ENCODE peak calls at places on chromosomes 6 and 20, in six cellular contexts. B is CD8-positive, alpha-beta memory T cell; P is right lobe of liver; W is ascending aorta; R is heart left ventricle; E is CD8-positive, alpha-beta T cell. I is an unnamed sample. For H3K4me1 and H3K27me3, the result is how much of the 10 kb centered on the place peaks cover.

GRCh38 chr6:109767961-109768360 is 76.9 kb downstream of the FIG4 start:
- DNase-seq in B (no peak), E (no peak), R (no peak), W (no peak), P (no peak), I (no peak)

GRCh38 chr6:3956054-3956453 is 106.9 kb downstream of the FAM50B start:
- DNase-seq in R (no peak), P (no peak), E (no peak), B (no peak), W (no peak), I (no peak)

GRCh38 chr20:45771182-45771759 is 20.4 kb downstream of the WFDC3 start:
- DNase-seq in R (peak), E (peak), B (peak), P (peak), W (no peak), I (peak)

GRCh38 chr20:38685853-38686473 is 38.3 kb upstream of the SLC32A1 start:
- DNase-seq in W (no peak), B (peak), R (no peak), E (peak), P (peak), I (no peak)

GRCh38 chr20:19806806-19807691 is 49.0 kb downstream of the RIN2 start:
- DNase-seq in E (no peak), P (no peak), W (no peak), R (no peak), B (no peak), I (no peak)

GRCh38 chr6:113662688-113663333 is 194.3 kb upstream of the MARCKS start:
- DNase-seq in B (no peak), W (no peak), E (no peak), P (no peak), R (no peak), I (no peak)

GRCh38 chr6:88641178-88641903 is 322.1 kb downstream of the RNGTT start:
- DNase-seq in R (no peak), B (no peak), P (no peak), E (no peak), W (no peak), I (no peak)

GRCh38 chr6:32375739-32376529 is 4.2 kb upstream of the TSBP1 start:
- DNase-seq in W (no peak), R (no peak), P (no peak), B (no peak), E (no peak), I (no peak)

GRCh38 chr6:84779380-84779779 is 15.0 kb upstream of the TBX18 start:
- DNase-seq in E (no peak), W (no peak), B (no peak), P (no peak), R (no peak), I (no peak)

GRCh38 chr20:55632592-55632991 is 372.7 kb downstream of the CBLN4 start:
- DNase-seq in P (no peak), W (no peak), E (no peak), B (no peak), R (no peak), I (no peak)

GRCh38 chr6:118683881-118684872 is 32.8 kb upstream of the CEP85L start:
- DNase-seq in W (no peak), P (no peak), B (no peak), E (no peak), R (no peak), I (no peak)

GRCh38 chr6:118680452-118681095 is 29.2 kb upstream of the CEP85L start:
- DNase-seq in P (no peak), W (no peak), R (no peak), B (peak), E (no peak), I (no peak)

GRCh38 chr6:118685823-118686449 is 34.5 kb upstream of the CEP85L start:
- DNase-seq in P (no peak), R (no peak), E (no peak), W (no peak), B (no peak), I (no peak)
- H3K4me1 ChIP-seq in P (under half), R (under half), E (under half), W (under half), B (under half), I (under half)

GRCh38 chr20:50286174-50286511 is 95.5 kb downstream of the CEBPB start:
- DNase-seq in P (no peak), B (no peak), R (peak), E (no peak), W (no peak), I (no peak)
- H3K4me3 ChIP-seq in P (no peak), B (no peak), R (no peak), E (no peak), W (no peak), I (no peak)

GRCh38 chr20:57055345-57055744 is 211.1 kb downstream of the BMP7 start:
- DNase-seq in B (no peak), R (no peak), P (no peak), E (no peak), W (no peak), I (no peak)
- H3K27me3 ChIP-seq in B (under half), R (under half), P (under half), E (under half), W (under half), I (under half)

DNA sequence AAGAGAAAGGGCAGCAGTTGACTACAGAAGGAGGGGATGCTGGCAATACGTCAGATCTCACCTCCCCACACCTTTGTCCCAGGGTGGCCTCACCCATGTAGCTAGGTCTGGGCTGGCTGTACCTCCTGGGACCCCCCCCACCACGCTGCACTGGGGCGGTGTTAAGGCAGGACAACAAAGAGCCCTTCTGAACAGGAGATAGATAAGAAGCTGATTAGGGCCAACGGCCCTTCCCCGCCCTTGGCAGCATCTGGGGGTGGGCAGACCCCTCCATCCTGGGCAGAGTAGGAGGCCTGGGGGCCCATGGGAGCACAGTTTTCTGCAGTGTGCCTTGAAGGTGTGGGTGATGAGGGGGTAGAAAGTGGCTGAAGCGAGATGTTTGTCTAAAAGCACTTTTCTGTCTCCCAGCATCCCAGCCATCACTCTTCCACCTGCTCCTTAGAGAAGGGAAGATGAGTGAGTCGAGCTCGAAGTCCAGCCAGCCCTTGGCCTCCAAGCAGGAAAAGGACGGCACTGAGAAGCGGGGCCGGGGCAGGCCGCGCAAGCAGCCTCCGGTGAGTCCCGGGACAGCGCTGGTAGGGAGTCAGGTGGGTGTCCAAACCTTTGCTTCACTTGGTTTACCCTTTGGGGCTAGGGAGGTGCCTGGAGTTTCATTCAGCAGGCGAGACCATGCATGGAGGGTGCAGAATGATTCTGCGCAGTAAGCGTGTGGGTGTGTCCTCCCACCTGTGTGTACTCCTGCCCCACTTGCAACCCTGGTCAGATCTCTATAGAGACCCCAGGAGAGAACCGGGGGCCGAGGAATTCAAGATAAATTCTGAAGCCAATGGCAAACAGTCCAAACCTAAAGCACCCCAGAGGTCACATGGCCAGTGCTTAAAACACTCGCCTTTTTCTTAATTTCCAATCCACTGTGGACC is 3.9 kb downstream of the HMGA1 start:
- DNase-seq in W (no peak), P (no peak), E (no peak), B (no peak), R (no peak), I (no peak)
- H3K4me1 ChIP-seq in W (under half), P (under half), E (under half), B (under half), R (under half), I (under half)

DNA sequence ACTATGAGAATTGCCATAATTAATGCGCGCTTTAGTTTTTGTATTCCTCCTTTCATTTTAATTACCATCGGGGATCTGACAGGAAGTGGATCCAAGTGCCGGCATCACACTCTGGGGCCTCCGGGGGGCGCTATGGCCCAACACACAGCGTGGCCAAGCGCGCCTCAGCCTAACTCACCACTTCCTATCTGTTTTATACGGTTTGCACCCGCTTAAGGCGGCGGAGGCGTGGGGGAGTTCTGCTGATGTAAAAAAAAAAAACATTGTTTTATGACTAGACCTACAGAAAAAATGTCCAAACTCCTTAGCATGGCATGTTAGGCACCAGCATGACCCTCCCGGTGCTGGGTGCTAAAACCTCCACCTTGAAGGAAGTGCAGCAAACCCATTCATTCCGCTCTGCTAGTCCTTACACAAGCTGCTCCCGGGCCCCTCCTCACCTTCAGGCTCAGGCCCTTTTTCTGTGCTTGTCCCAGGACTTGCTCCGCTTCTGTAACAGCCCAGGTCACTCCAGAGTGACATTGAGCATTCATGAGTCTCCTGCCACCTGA is 4.5 kb upstream of the EBF4 start:
- DNase-seq in R (no peak), B (peak), E (peak), P (peak), W (no peak), I (no peak)
- H3K4me3 ChIP-seq in R (no peak), B (no peak), E (no peak), P (no peak), W (no peak), I (no peak)

DNA sequence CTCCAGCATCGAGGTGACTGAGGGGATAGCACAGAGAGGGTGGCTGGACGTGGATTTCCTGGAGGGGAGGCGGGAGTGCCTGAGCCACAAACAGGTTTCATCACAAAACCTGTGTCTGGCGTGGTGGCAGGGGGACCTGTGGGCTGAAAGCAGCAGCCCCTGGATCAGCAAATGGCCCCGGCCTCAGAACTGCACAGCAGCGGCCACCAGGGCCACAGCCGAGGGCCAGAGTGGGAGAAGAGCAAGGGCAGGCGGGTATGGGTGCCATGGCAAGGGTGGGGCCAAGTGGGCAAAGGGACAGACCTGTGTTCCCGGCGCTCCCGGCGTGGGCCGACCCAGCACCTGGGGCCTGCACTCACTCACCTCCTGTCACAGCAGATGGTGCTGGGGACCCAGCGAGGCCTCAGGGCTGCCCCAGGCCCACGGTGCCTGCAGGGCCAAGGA is 19.0 kb downstream of the NTSR1 start:
- DNase-seq in E (no peak), W (no peak), P (peak), B (no peak), R (peak), I (no peak)
- H3K27me3 ChIP-seq in E (under half), W (under half), P (under half), B (under half), R (under half), I (under half)

GRCh38 chr6:166563805-166564204 is 22.7 kb downstream of the RAMACL start:
- DNase-seq in E (no peak), B (no peak), R (no peak), W (no peak), P (no peak), I (no peak)
- H3K4me1 ChIP-seq in E (under half), B (under half), R (under half), W (under half), P (under half), I (under half)

DNA sequence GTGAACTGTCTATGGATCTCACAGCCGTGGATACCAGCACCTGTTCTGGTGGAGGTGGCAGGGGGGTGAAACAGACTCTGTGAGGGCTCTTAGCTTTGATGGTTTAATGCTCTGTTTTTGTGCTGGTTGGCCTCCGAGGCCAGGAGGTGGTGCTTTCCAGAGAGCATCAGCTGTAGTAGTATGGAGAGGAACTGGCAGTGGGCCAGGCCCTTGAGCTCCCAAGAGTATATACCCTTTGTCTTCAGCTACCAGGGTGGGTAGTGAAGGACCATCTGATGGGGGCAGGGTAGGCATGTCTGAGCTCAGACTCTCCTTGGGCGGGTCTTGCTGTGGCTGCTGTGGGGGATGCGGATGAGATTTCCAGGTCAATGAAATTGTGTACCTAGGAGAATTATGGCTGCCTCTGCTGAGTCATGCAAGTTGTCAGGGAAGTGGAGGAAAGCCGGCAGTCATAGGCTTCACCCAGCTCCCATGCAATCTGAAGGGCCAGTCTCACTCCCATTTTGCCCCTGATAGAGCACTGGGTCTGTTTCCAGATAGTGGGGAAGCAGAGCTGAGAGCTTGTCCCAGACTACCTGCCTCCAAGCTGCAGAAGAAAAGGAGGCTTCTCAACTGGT is 102.7 kb upstream of the AHI1 start:
- DNase-seq in E (no peak), B (no peak), W (no peak), R (no peak), P (no peak), I (no peak)
- H3K4me3 ChIP-seq in E (no peak), B (no peak), W (no peak), R (no peak), P (no peak), I (no peak)

GRCh38 chr20:58669287-58670006 is 18.4 kb downstream of the STX16 start:
- DNase-seq in P (no peak), W (no peak), B (no peak), E (no peak), R (no peak), I (no peak)
- H3K27me3 ChIP-seq in P (under half), W (under half), B (under half), E (under half), R (under half), I (under half)

DNA sequence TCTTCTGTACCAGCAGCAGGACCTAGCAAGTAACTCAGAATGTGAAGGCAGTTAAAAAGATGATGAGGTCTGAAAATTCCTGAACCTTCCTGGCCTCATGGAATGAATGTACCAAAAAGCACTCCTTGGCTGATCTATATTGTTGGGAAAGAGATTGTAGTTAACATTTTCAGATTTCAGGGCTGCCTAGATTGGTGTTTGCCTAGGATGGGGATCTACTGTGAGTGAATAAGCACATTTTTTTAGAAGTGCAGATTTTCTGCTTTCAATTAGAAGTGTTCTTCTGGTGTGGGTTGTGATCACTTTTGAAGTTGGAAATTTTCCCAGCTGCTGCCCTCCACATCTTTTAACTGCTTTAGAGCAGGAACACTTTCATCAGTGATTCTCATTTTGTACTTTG is 6.2 kb downstream of the MYLIP start:
- DNase-seq in B (no peak), W (no peak), R (no peak), E (no peak), P (no peak), I (no peak)
- H3K4me1 ChIP-seq in B (half or more), W (half or more), R (half or more), E (half or more), P (under half), I (under half)